ENCODE peak calls at places on chromosomes 4 and X, in four cellular contexts. E is IMR-90, X is neuronal stem cell, G is mesenchymal stem cell. B is an unnamed sample.

GRCh38 chrX:8955521-8955920 is 78.4 kb downstream of the FAM9B start:
- DNase-seq in E (no peak), X (no peak), G (no peak), B (no peak)

GRCh38 chr4:105025263-105026017 is 121.2 kb upstream of the TET2 start:
- DNase-seq in E (no peak), X (no peak), G (no peak), B (peak; percentile 73)

GRCh38 chrX:135410861-135411627 is 10.7 kb upstream of the SMIM10L2A start:
- DNase-seq in X (no peak), G (no peak), E (no peak), B (peak; percentile 22)

GRCh38 chrX:152652467-152652866 is 14.8 kb downstream of the GABRQ start:
- DNase-seq in X (no peak), G (no peak), E (no peak), B (no peak)

GRCh38 chrX:143642426-143642825 is 6.5 kb upstream of the SLITRK4 start:
- DNase-seq in X (no peak), G (no peak), E (no peak), B (no peak)

GRCh38 chr4:185307136-185307950 is 88.4 kb downstream of the LRP2BP start:
- DNase-seq in E (peak; percentile 31), G (no peak), X (no peak), B (peak; percentile 85)

GRCh38 chrX:149877636-149878035 is 3.3 kb upstream of the MAGEA8 start:
- DNase-seq in E (no peak), G (peak; percentile 1), X (no peak), B (peak; percentile 63)

GRCh38 chrX:136747003-136747986 is 33.4 kb downstream of the ARHGEF6 start:
- DNase-seq in G (no peak), E (no peak), X (no peak), B (no peak)

GRCh38 chr4:128572778-128573241 is 236.7 kb upstream of the JADE1 start:
- DNase-seq in E (no peak), X (no peak), G (no peak), B (peak; percentile 34)

GRCh38 chr4:7721984-7722551 is 217.6 kb downstream of the AFAP1 start:
- DNase-seq in X (no peak), E (no peak), G (no peak), B (peak; percentile 46)

GRCh38 chr4:182776376-182777058 is 140.7 kb downstream of the DCTD start:
- DNase-seq in X (no peak), E (peak; percentile 64), G (no peak), B (peak; percentile 43)

GRCh38 chr4:157992948-157993839 is 179.6 kb downstream of the GASK1B start:
- DNase-seq in E (no peak), G (no peak), X (no peak), B (no peak)

GRCh38 chr4:57249083-57249482 is 138.9 kb upstream of the IGFBP7 start:
- DNase-seq in G (no peak), X (no peak), E (peak; percentile 4), B (no peak)

GRCh38 chr4:181350578-181351420 is 892.4 kb upstream of the TENM3 start:
- DNase-seq in X (peak; percentile 48), G (no peak), E (no peak), B (peak; percentile 69)

GRCh38 chrX:10014462-10015373 is 47.6 kb downstream of the CLDN34 start:
- DNase-seq in X (peak; percentile 76), G (peak; percentile 88), E (peak; percentile 84), B (peak; percentile 87)

GRCh38 chrX:19627081-19627480 is 111.8 kb upstream of the MAP3K15 start:
- DNase-seq in X (no peak), G (no peak), E (no peak), B (no peak)

GRCh38 chr4:38676986-38677385 is 13.0 kb downstream of the KLF3 start:
- DNase-seq in X (no peak), G (no peak), E (no peak), B (no peak)

GRCh38 chr4:99655315-99656081 is 2.1 kb downstream of the C4orf54 start:
- DNase-seq in G (peak; percentile 8), X (no peak), E (peak; percentile 47), B (no peak)

GRCh38 chrX:154607370-154607769 is 11.7 kb downstream of the CTAG1B start:
- DNase-seq in E (no peak), G (no peak), X (no peak), B (no peak)

GRCh38 chr4:117324851-117325491 is 239.6 kb upstream of the TRAM1L1 start:
- DNase-seq in E (peak; percentile 96), G (peak; percentile 95), X (no peak), B (no peak)

GRCh38 chr4:181911420-181911819 is 331.8 kb upstream of the TENM3 start:
- DNase-seq in X (no peak), E (peak; percentile 79), G (no peak), B (no peak)

GRCh38 chr4:184942447-184943425 is 75.6 kb upstream of the HELT start:
- DNase-seq in X (no peak), G (no peak), E (no peak), B (no peak)

GRCh38 chrX:50799531-50799961 is 14.4 kb downstream of the SHROOM4 start:
- DNase-seq in E (peak; percentile 56), X (no peak), G (peak; percentile 89), B (no peak)

GRCh38 chr4:186487726-186488125 is 67.6 kb downstream of the MTNR1A start:
- DNase-seq in G (no peak), E (no peak), X (no peak), B (no peak)

GRCh38 chrX:79452879-79453278 is 85.7 kb upstream of the ITM2A start:
- DNase-seq in E (no peak), X (no peak), G (no peak), B (no peak)

GRCh38 chr4:67122029-67122428 is 423.3 kb downstream of the CENPC start:
- DNase-seq in G (peak; percentile 19), E (no peak), X (no peak), B (peak; percentile 70)

GRCh38 chr4:164221631-164222030 is 532.3 kb upstream of the SMIM31 start:
- DNase-seq in G (no peak), X (no peak), E (no peak), B (no peak)

GRCh38 chr4:143307536-143307935 is 29.1 kb upstream of the GAB1 start:
- DNase-seq in X (no peak), E (no peak), G (no peak), B (no peak)

GRCh38 chrX:50905334-50905733 is 5.2 kb upstream of the BMP15 start:
- DNase-seq in X (no peak), G (no peak), E (no peak), B (peak; percentile 4)

GRCh38 chrX:47514553-47515235 is 31.7 kb upstream of the ZNF41 start:
- DNase-seq in G (peak; percentile 85), X (no peak), E (peak; percentile 46), B (no peak)

GRCh38 chr4:41713768-41714167 is 34.8 kb downstream of the PHOX2B start:
- DNase-seq in X (no peak), E (no peak), G (no peak), B (no peak)

GRCh38 chr4:86891785-86892638 is at the start of gene C4orf36:
- DNase-seq in X (peak; percentile 70), G (peak; percentile 41), E (peak; percentile 18), B (peak; percentile 94)
- H4K8ac ChIP-seq in X (no peak within 1 kb of the TSS), G (peak within 1 kb of the TSS; percentile 86), E (peak within 1 kb of the TSS; percentile 84), B (peak within 1 kb of the TSS; percentile 58)

GRCh38 chr4:53174824-53175223 is 191.0 kb downstream of the SCFD2 start:
- DNase-seq in G (no peak), E (no peak), X (no peak), B (no peak)
- H3K4me1 ChIP-seq in G (no peaks in the 10 kb centered on the region), E (no peaks in the 10 kb centered on the region), X (no peaks in the 10 kb centered on the region), B (no peaks in the 10 kb centered on the region)

GRCh38 chrX:43716144-43716543 is 60.0 kb downstream of the MAOA start:
- DNase-seq in X (no peak), G (no peak), E (no peak), B (no peak)
- H4K8ac ChIP-seq in X (no peak overlapping the region), G (no peak overlapping the region), E (no peak overlapping the region), B (no peak overlapping the region)

DNA sequence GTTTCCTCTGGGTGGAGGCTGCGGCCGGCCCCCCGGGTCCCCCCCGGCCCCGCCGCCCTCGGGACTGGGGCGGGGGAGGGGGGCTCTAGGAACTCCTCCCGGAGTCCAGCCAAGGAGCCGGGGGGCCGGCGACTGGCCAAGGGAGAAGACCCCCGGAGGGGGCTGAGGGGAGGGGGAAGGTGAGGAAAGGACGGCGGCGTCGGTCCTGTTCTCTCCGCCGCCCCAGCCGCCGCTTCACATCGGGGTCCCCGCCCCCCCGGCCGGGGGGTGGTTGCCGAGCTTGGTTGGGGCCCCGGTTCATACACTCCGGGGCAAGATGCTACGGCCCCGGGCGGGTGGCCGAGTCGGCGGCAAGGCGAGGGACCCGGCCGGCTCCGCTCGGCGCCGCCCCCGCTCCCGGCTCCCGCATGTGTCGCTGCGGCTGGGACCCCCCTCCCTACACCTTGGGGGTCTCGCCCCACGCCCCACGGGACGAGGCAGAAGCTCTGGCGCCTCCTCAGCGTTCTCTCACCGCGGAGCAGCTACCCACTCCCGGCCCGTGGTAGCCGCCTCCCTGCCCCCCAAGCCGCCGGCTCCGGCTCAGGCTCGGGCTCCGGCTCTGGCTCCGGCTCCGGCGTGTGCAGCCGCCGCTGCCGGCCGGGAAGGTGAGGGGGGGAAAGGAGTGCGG is 523 bp downstream of the FBXW7 start:
- DNase-seq in X (no peak), G (peak; percentile 10), E (no peak), B (no peak)
- H3K4me1 ChIP-seq in X (peaks cover 5% of the 10 kb centered on the region), G (peaks cover 4% of the 10 kb centered on the region), E (peaks cover 3% of the 10 kb centered on the region), B (no peaks in the 10 kb centered on the region)

DNA sequence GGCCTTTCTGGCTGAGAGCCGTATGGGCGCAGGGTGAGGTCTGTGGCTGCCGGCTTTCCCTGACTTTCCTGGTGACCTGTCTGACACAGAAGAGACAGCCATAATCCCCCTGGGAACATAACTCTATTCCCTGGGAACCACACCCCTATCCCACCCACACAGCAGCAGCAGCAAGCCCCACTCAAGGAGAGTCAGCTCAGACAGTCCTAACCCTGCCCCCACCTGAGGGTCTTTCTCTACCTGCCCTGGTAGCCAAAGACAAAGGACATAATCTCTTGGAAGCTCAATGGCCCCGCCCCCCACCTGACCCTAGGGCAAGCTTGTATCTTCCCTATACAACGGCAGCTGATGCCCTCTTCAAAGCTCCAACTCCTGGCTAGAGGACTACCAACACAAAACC is 74.6 kb downstream of the PABPC4L start:
- DNase-seq in E (no peak), X (no peak), G (no peak), B (no peak)
- H4K8ac ChIP-seq in E (no peak overlapping the region), X (no peak overlapping the region), G (no peak overlapping the region), B (no peak overlapping the region)

GRCh38 chrX:48516987-48517386 is 4.6 kb upstream of the EBP start:
- DNase-seq in X (no peak), E (no peak), G (no peak), B (no peak)
- H3K4me1 ChIP-seq in X (no peaks in the 10 kb centered on the region), E (no peaks in the 10 kb centered on the region), G (peaks cover 3% of the 10 kb centered on the region), B (no peaks in the 10 kb centered on the region)

B was measured in mesendoderm.